ENCODE peak calls at places on chromosomes 4 and X, in seven cellular contexts. V, M, C, L, K, F and N are unnamed samples.

GRCh38 chrX:148499638-148500427 is 584 bp upstream of the AFF2 start:
- DNase-seq in V (peak; percentile 28), M (no peak), C (peak; percentile 74), L (no peak), K (peak; percentile 14), F (no peak), N (peak; percentile 40)

GRCh38 chr4:36172650-36173049 is 71.7 kb downstream of the ARAP2 start:
- DNase-seq in V (no peak), M (no peak), C (no peak), L (no peak), K (no peak), F (no peak), N (no peak)

GRCh38 chrX:10085223-10085622 is 71.6 kb upstream of the CLCN4 start:
- DNase-seq in V (no peak), M (no peak), C (no peak), L (no peak), K (no peak), F (no peak), N (no peak)

GRCh38 chr4:24765331-24765990 is 29.9 kb upstream of the SOD3 start:
- DNase-seq in V (no peak), M (no peak), C (no peak), L (no peak), K (no peak), F (no peak), N (no peak)

GRCh38 chrX:44432641-44433040 is 89.2 kb upstream of the EFHC2 start:
- DNase-seq in V (no peak), M (no peak), C (no peak), L (no peak), K (no peak), F (no peak), N (no peak)

GRCh38 chr4:108396900-108397299 is 223.5 kb upstream of the RPL34 start:
- DNase-seq in V (no peak), M (no peak), C (no peak), L (no peak), K (no peak), F (no peak), N (no peak)

GRCh38 chr4:118765399-118765798 is 70.5 kb downstream of the SEC24D start:
- DNase-seq in V (no peak), M (no peak), C (no peak), L (no peak), K (no peak), F (no peak), N (no peak)

GRCh38 chr4:176654565-176655216 is 138.0 kb downstream of the VEGFC start:
- DNase-seq in V (no peak), M (no peak), C (no peak), L (no peak), K (no peak), F (no peak), N (no peak)

GRCh38 chr4:130336585-130337217 is 1240.7 kb downstream of the C4orf33 start:
- DNase-seq in V (no peak), M (no peak), C (no peak), L (peak; percentile 7), K (no peak), F (no peak), N (no peak)

DNA sequence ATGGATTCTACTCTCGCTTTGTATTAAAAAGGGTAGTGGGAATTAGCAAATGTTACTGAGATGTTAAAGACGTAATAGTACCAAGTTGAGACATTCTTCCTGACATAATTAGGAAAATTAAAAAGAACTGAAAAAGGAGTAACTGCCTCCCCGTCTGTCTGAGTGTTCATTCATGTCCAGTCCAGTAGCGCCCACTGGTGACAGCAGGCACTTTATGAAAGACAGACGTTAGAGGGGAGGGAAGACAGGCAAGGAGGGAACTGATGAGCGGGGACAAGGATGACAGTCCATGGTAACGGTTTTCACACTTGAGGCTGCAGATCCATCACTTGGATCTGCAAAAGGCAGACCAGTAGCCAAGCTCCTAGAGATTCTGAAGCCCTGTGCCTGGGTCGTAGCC is 326.7 kb downstream of the STK32B start:
- DNase-seq in V (no peak), M (no peak), C (no peak), L (no peak), K (no peak), F (no peak), N (no peak)
- TF ChIP-seq CTCF in V (no peak), M (no peak), C (no peak), L (no peak), K (no peak), F (no peak), N (no peak)

DNA sequence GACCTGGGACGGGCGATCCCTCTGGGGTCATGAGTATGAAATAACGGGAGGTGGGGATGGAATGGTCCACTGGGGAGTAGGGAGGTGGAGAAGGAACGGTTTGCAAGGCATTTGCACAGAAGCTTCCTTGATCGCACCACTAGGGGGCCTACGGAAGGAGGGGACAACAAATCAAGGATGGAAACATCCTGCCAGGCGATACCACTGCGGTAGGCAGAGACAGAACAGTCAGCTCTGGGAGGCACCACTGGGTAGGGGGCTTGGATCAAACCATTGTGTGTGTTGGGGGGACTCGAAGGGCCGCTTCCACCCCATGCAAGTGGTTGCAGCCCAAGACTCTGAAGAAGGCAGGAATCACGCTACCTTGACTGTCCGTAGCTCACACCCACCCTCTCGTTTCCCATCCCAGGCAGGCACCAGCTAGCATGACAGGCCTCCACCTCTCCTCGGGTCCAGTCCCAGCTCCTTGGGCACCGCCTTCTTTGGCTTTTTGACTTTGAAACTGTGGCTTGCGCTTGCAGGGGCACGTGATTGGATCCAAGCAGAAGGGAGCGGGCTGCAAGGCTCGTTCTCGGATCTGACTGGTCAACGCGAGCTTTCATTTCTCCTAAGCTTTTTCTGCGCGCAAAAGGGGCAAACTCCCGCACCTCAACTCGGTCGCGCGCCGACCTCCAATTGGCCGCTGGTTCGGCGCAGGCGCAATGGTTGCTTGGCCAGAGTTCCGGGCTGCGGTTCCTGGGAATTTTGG is 28.4 kb downstream of the GAGE1 start:
- DNase-seq in V (no peak), M (no peak), C (no peak), L (no peak), K (peak; percentile 29), F (peak; percentile 25), N (no peak)
- TF ChIP-seq CTCF in V (no peak), M (no peak), C (no peak), L (no peak), K (no peak), F (no peak), N (no peak)

DNA sequence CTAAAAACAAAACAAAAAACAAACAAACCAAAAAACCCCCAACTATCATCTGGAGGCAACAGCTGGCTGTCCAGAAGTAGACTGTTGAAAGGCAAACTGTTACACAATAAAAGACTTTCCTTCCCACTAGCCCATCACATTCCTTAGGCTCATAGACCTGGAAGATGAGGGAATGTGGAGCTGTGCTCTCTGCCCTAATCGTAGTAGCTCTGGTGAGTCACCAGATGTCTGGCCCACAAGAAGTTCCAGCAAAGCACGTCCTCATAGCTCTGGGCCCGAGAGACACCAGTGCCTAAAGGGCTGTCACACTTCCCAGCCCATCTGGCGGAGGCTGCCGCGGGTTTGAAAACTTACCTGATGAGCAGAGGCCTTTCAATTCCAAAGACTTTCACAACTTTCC is 81.7 kb upstream of the STOX2 start:
- DNase-seq in V (no peak), M (no peak), C (no peak), L (no peak), K (no peak), F (no peak), N (no peak)
- TF ChIP-seq CTCF in V (no peak), M (no peak), C (no peak), L (no peak), K (no peak), F (no peak), N (no peak)

DNA sequence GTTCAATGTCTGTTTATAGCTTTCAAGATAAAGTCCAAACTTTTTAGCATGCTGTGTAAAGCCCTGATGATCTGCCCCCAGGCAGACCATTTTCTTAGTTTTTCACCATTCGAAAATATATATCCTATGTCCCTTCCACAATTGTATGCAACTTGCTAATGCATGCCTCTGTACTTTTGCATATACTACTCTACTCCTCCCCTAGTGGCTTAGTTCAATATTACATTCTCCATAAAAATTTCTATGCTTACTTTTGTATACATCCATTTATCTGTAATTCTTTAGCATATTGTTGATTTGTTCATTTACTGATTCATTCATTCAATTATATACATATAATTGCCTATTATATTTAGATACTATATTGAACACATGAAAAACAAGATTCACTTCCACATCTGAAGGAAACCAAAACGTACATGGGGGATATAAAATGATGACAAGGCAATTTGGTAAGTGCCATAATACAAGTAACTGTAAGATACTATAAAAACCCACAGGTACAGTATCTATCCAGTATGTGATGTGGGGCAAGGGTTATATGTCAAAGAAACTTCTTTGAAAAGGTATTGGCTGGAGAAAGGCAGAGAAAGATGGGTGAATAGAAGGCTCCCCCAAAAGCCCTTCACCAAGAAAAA is 902.5 kb downstream of the FAM133A start:
- DNase-seq in V (no peak), M (no peak), C (no peak), L (no peak), K (no peak), F (no peak), N (no peak)
- TF ChIP-seq CTCF in V (no peak), M (no peak), C (no peak), L (no peak), K (no peak), F (no peak), N (no peak)

DNA sequence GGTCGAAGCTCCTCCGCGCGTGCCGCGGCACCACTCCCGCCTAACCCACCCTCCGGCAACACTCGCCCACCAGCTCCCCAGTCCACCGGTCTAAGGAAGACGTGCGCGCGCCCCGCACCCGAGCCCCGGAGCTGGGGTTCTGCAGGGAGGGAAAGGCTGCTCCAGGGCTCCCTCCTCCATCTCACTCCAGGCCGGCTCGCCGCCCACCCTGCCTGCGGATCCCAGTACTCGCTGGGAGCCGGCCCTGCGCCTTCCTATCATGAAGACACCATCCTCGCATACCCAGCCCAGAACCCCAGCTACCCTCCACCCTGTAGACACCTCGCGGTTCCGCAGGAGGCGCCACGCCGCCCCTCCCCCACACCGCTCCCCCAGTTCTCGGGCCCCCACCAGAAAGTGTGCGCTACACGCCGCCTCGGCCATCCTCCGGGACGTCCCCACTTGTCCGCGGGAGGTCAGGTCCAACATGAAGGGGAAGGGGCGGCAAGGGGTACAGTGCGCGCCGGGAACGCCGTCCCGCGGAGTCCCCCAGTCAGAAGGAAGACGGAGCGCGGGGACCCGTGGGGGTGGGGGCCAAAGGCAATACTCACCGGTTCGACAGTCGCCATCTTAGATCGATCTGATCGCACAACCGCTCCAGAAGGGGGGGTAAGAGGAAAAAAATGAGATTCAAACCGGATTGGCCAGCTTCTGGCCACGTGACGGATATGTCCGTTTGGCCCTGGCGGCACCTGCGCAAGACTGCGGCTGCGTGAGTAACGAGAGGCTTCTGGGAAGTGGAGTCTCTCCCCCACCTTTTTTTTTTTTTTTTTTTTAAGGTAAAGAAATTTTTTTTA is at the start of gene EIF4E:
- DNase-seq in V (peak; percentile 94), M (peak; percentile 97), C (peak; percentile 98), L (peak; percentile 92), K (peak; percentile 97), F (peak; percentile 96), N (peak; percentile 96)
- TF ChIP-seq CTCF in V (peak; percentile 26), M (no peak), C (no peak), L (no peak), K (no peak), F (peak; percentile 67), N (peak; percentile 10)

DNA sequence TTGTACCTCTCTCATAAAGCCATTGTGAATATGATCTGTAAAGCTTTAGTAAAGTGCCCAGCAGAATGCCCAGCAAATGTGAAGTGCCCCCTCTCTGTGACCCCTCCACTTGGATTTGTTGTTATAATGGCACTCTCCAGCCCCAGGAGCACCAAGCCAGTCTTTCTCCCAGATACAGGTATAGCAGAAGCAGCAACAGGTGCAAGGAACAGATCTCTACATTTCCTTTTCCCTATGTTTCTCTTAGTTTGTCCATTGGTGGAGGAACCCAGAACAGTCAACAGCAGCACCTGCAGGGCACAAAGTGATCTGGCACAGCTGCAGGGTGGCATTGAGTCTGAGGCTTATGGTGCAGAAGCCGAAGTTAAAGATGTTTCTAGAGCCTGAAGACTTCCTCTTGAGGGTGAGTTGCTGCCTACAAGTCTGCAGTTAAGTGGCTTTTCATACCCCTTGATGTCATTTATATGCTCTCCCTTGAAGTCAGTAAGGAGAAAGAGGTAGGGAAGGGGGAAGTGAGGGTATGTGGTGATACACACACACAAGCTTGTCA is 16.1 kb upstream of the CXCL3 start:
- DNase-seq in V (no peak), M (no peak), C (no peak), L (no peak), K (no peak), F (no peak), N (no peak)
- TF ChIP-seq CTCF in V (no peak), M (no peak), C (no peak), L (no peak), K (no peak), F (no peak), N (no peak)